ENCODE peak calls at places on chromosomes 6 and 20, in nine cellular contexts. F is SJSA1, O is HL-60, H is upper lobe of left lung, X is cardiac muscle cell, E is psoas muscle, R is tibial artery, S is GM23338, A is Karpas-422. Y is an unnamed sample. For H3K27me3, the result is how much of the 10 kb centered on the place peaks cover.

GRCh38 chr6:105507811-105508210 is 104.9 kb upstream of the PREP start:
- DNase-seq in F (no peak), O (no peak), H (no peak), X (no peak), E (no peak), R (no peak), S (no peak), A (no peak), Y (no peak)

GRCh38 chr20:36460648-36461599 is 80.4 kb upstream of the MYL9 start:
- DNase-seq in F (peak), O (peak), H (peak), X (peak), E (peak), R (peak), S (peak), A (peak), Y (peak)

GRCh38 chr6:132853059-132853458 is 38.7 kb downstream of the RPS12 start:
- DNase-seq in F (no peak), O (no peak), H (no peak), X (no peak), E (no peak), R (no peak), S (no peak), A (no peak), Y (no peak)

GRCh38 chr6:5053038-5053437 is 32.1 kb upstream of the PPP1R3G start:
- DNase-seq in F (no peak), O (no peak), H (no peak), X (no peak), E (no peak), R (no peak), S (no peak), A (no peak), Y (no peak)

GRCh38 chr6:162251257-162251656 is 476.3 kb downstream of the PRKN start:
- DNase-seq in F (no peak), O (no peak), H (no peak), X (no peak), E (no peak), R (no peak), S (peak), A (no peak), Y (no peak)

GRCh38 chr6:45187841-45188240 is 140.3 kb upstream of the RUNX2 start:
- DNase-seq in F (no peak), O (no peak), H (no peak), X (no peak), E (no peak), R (no peak), S (no peak), A (no peak), Y (no peak)

GRCh38 chr6:1363729-1364572 is 25.4 kb upstream of the FOXF2 start:
- DNase-seq in F (peak), O (peak), H (no peak), X (no peak), E (peak), R (no peak), S (peak), A (peak), Y (peak)

GRCh38 chr6:72421387-72421786 is 200.5 kb upstream of the KCNQ5 start:
- DNase-seq in F (no peak), O (no peak), H (no peak), X (no peak), E (no peak), R (no peak), S (no peak), A (no peak), Y (no peak)

GRCh38 chr6:163776549-163777378 is 362.2 kb downstream of the QKI start:
- DNase-seq in F (no peak), O (no peak), H (no peak), X (no peak), E (no peak), R (no peak), S (no peak), A (no peak), Y (no peak)

GRCh38 chr6:128333581-128334223 is 186.7 kb downstream of the PTPRK start:
- DNase-seq in F (no peak), O (no peak), H (no peak), X (no peak), E (no peak), R (no peak), S (no peak), A (no peak), Y (no peak)

GRCh38 chr6:137475103-137475502 is 19.1 kb downstream of the OLIG3 start:
- DNase-seq in F (no peak), O (no peak), H (no peak), X (no peak), E (no peak), R (no peak), S (peak), A (peak), Y (no peak)

GRCh38 chr6:108707328-108707976 is 140.8 kb upstream of the ARMC2 start:
- DNase-seq in F (no peak), O (no peak), H (no peak), X (no peak), E (no peak), R (no peak), S (no peak), A (no peak), Y (no peak)

GRCh38 chr6:117494283-117494682 is 11.8 kb downstream of the DCBLD1 start:
- DNase-seq in F (no peak), O (no peak), H (no peak), X (no peak), E (no peak), R (no peak), S (no peak), A (no peak), Y (no peak)

GRCh38 chr6:28165566-28165965 is 23.9 kb downstream of the ZKSCAN8 start:
- DNase-seq in F (no peak), O (no peak), H (no peak), X (no peak), E (no peak), R (no peak), S (no peak), A (no peak), Y (no peak)

GRCh38 chr6:41528409-41528963 is 17.7 kb upstream of the FOXP4 start:
- DNase-seq in F (no peak), O (no peak), H (no peak), X (no peak), E (no peak), R (no peak), S (no peak), A (no peak), Y (no peak)

GRCh38 chr6:41531016-41531415 is 15.2 kb upstream of the FOXP4 start:
- DNase-seq in F (no peak), O (no peak), H (no peak), X (no peak), E (no peak), R (no peak), S (no peak), A (no peak), Y (no peak)

GRCh38 chr6:41530476-41530875 is 15.7 kb upstream of the FOXP4 start:
- DNase-seq in F (no peak), O (no peak), H (no peak), X (no peak), E (no peak), R (no peak), S (no peak), A (no peak), Y (no peak)

GRCh38 chr6:41529049-41529448 is 17.1 kb upstream of the FOXP4 start:
- DNase-seq in F (no peak), O (no peak), H (no peak), X (no peak), E (no peak), R (no peak), S (no peak), A (no peak), Y (no peak)

DNA sequence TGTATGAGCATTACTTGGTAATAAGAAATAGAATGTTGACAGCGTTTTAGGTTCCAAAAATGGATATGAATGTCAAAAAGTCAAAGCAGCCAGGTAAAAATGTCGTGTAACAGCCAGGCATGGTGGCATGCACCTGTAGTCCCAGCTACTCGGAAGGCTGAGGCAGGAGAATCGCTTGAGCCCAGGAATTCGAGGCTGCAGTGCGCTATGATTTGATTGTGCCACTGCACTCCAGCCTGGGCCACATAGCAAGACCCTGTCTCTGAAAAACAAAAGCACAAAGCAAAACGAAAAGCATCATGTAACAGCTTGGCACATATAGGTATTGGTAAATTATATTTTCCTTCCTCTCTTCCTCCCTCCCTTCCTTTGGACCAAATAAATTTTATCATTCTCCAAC is 16.2 kb upstream of the FOXP4 start:
- DNase-seq in F (no peak), O (no peak), H (no peak), X (no peak), E (no peak), R (no peak), S (no peak), A (no peak), Y (no peak)
- H3K27me3 ChIP-seq in F (under half), O (under half), H (under half), X (under half), E (under half), R (half or more), S (under half), A (under half), Y (under half)

GRCh38 chr20:63422653-63423052 is 49.8 kb downstream of the KCNQ2 start:
- DNase-seq in F (no peak), O (no peak), H (no peak), X (no peak), E (no peak), R (no peak), S (no peak), A (no peak), Y (no peak)
- H3K27me3 ChIP-seq in F (half or more), O (under half), H (under half), X (under half), E (under half), R (half or more), S (under half), A (under half), Y (under half)

GRCh38 chr20:57203986-57204385 is 62.5 kb downstream of the BMP7 start:
- DNase-seq in F (no peak), O (no peak), H (no peak), X (peak), E (no peak), R (no peak), S (no peak), A (no peak), Y (no peak)
- H3K27me3 ChIP-seq in F (under half), O (under half), H (under half), X (under half), E (under half), R (under half), S (under half), A (under half), Y (under half)

DNA sequence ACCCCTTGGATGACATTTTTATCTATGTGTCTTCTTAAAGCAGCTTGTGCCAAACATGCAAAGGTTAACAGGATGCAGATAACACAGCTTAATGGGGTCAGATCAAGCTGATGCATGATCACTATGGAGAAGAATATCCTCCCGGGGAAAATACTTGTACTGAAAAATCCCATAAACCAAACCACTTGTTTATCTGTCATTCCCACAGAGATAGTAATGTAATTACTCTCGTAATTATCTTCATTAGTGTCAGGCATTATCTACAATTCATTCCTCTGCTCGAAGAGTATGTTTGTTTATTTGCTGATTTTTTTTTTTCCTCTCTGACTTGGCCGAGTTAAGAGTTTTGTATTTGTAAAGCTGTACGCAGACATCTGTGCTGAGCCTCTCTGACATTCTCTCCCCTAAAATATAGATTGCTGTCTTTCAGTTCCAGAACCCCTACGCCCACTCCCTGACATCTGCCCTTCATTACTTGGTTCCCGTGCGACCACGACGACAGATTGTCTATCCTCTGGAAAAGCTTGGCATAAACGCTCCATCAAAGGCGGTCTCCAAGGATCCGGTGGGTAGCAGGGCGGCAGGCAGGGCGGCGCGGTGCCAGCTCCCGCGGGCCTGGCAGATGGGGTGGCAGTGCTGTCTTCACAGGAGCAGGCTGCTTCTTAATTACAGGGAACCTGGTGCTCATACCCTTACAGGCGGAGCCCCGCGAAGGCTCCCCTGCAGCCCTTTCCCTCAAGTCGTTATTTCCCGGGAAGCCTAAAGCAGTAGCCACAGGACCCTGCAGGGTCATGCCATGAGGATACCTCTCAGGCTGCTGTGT is 147.2 kb downstream of the CFAP61 start:
- DNase-seq in F (no peak), O (no peak), H (no peak), X (no peak), E (no peak), R (no peak), S (peak), A (peak), Y (no peak)
- H3K27me3 ChIP-seq in F (under half), O (under half), H (under half), X (under half), E (under half), R (under half), S (under half), A (under half), Y (under half)

DNA sequence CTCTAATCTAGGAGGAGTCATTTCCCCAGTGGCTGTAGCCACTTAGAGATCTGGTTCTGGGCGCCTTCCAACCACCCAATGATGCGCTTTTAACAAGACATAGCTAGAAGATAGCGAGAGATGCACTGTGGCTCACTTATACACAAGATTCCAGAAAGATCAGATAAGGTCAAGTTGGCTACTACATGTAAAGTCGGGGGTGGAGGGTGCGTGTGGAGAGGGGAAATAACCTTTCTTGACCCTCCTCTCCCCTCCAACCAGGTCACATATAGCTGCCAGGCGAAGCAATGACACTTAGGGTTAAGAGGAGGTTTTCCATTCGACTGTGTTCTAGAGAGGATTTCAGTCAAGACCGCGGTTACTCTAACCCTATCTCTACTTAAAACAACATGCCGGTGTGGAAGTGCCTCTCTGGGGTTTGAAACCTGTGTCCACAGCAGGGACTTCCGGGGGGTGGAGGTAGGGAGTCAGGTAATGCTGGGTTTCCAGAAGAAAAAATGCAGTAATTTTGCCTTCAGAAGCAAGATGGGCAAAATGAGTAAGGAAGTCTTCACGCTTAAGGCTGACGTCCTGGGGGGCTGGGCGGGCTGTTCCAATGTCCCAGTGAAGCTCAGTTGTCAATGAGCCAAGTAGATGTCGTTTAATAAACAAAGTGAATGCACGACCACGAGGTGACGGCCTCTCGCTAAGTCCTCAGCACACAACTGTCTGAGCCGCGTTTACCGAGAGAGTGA is 1.9 kb upstream of the SIM1 start:
- DNase-seq in F (no peak), O (no peak), H (no peak), X (no peak), E (no peak), R (no peak), S (peak), A (no peak), Y (no peak)
- H3K27me3 ChIP-seq in F (under half), O (half or more), H (half or more), X (half or more), E (under half), R (half or more), S (half or more), A (under half), Y (under half)

DNA sequence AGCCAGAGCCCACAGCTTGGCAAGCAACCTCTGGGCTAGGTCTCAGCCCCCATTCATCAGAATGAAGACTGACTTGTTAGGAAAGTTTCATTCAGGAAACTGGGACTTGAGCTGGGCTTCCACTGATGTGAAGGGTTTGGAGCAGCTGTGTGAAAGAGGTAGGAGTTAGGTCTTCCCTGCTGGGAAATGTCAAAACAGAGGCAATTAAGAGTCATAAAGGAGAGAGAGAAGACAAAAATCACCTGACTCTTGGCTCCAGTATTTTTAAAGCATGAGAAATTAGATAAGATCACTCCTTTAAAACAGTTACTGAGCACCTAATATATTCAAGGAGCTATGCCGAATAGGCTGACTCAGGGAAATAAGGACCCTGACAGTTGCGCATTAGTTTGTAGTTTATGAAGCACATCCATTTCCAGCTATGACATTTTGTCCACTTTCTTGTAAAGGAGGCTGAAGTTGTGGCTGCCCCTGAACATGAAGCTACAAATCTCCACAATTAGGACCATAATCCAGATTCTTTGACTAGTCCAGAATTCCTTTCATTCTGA is 3.9 kb upstream of the TRIM40 start:
- DNase-seq in F (no peak), O (no peak), H (no peak), X (no peak), E (no peak), R (no peak), S (no peak), A (no peak), Y (no peak)
- H3K27me3 ChIP-seq in F (under half), O (under half), H (under half), X (half or more), E (under half), R (half or more), S (half or more), A (under half), Y (under half)

Y was measured in right cardiac atrium.